ENCODE peak calls at places on chromosomes 13 and 19, in four cellular contexts. N is HepG2, P is K562, W is SK-N-SH. H is an unnamed sample.

GRCh38 chr13:24251525-24251924 is 57.9 kb upstream of the C1QTNF9 start:
- DNase-seq in P (no peak), W (no peak), N (no peak), H (no peak)

GRCh38 chr19:17209126-17210036 is 5.8 kb upstream of the USE1 start:
- DNase-seq in P (peak), N (no peak), W (peak), H (no peak)

GRCh38 chr13:33310245-33311038 is 24.9 kb upstream of the STARD13 start:
- DNase-seq in P (no peak), N (no peak), W (no peak), H (no peak)

GRCh38 chr13:93244141-93244917 is 17.7 kb downstream of the GPC6 start:
- DNase-seq in P (no peak), N (no peak), W (no peak), H (no peak)

GRCh38 chr19:58407658-58408151 is 744 bp upstream of the ZNF584 start:
- DNase-seq in N (peak), P (no peak), W (no peak), H (no peak)

GRCh38 chr13:60369242-60369641 is 27.8 kb upstream of the TDRD3 start:
- DNase-seq in W (peak), N (no peak), P (no peak), H (no peak)

GRCh38 chr19:7665076-7665475 is 3.8 kb upstream of the RETN start:
- DNase-seq in N (no peak), W (no peak), P (no peak), H (no peak)

GRCh38 chr13:110398564-110399507 is 91.8 kb downstream of the COL4A2 start:
- DNase-seq in W (no peak), N (no peak), P (no peak), H (no peak)

GRCh38 chr19:1920644-1921043 is 15.4 kb downstream of the ADAT3 start:
- DNase-seq in W (no peak), P (no peak), N (no peak), H (no peak)

GRCh38 chr19:54155694-54156093 is 3.8 kb downstream of the LENG1 start:
- DNase-seq in P (no peak), N (no peak), W (no peak), H (no peak)

GRCh38 chr19:51029718-51030117 is 3.3 kb upstream of the KLK11 start:
- DNase-seq in W (peak), N (no peak), P (peak), H (no peak)

GRCh38 chr19:17045907-17046502 is 19.4 kb upstream of the CPAMD8 start:
- DNase-seq in N (no peak), P (no peak), W (no peak), H (no peak)

GRCh38 chr13:109790071-109790470 is 3.7 kb upstream of the IRS2 start:
- DNase-seq in N (no peak), W (no peak), P (no peak), H (no peak)

GRCh38 chr13:24131749-24132148 is 28.8 kb upstream of the SPATA13 start:
- DNase-seq in W (no peak), P (no peak), N (no peak), H (no peak)

GRCh38 chr19:58356236-58356970 is 3.1 kb upstream of the A1BG start:
- DNase-seq in N (no peak), P (no peak), W (no peak), H (no peak)

GRCh38 chr13:44818016-44818415 is 171.3 kb downstream of the NUFIP1 start:
- DNase-seq in W (no peak), N (no peak), P (no peak), H (no peak)

GRCh38 chr13:44816701-44817684 is 172.3 kb downstream of the NUFIP1 start:
- DNase-seq in W (no peak), N (no peak), P (no peak), H (no peak)

GRCh38 chr13:44814836-44815235 is 174.4 kb downstream of the NUFIP1 start:
- DNase-seq in P (no peak), N (no peak), W (no peak), H (no peak)

GRCh38 chr13:44814144-44814543 is 175.1 kb downstream of the NUFIP1 start:
- DNase-seq in N (no peak), P (no peak), W (no peak), H (no peak)

GRCh38 chr13:44815507-44816074 is 173.7 kb downstream of the NUFIP1 start:
- DNase-seq in W (no peak), N (peak), P (no peak), H (no peak)
- TF ChIP-seq NFIC in W (peak), N (no peak), P (no peak), H (no peak)

GRCh38 chr13:74449811-74450524 is 315.8 kb upstream of the KLF12 start:
- DNase-seq in W (no peak), P (no peak), N (no peak), H (no peak)

GRCh38 chr13:74450525-74450845 is 316.3 kb upstream of the KLF12 start:
- DNase-seq in P (no peak), W (no peak), N (no peak), H (no peak)

GRCh38 chr13:74452176-74452575 is 318.0 kb upstream of the KLF12 start:
- DNase-seq in W (no peak), P (no peak), N (no peak), H (no peak)

GRCh38 chr13:74450976-74451375 is 316.8 kb upstream of the KLF12 start:
- DNase-seq in N (no peak), P (no peak), W (no peak), H (no peak)

GRCh38 chr13:74452881-74453280 is 318.7 kb upstream of the KLF12 start:
- DNase-seq in P (no peak), W (no peak), N (no peak), H (no peak)
- TF ChIP-seq RFX5 in P (no peak), W (no peak), N (no peak), H (no peak)

DNA sequence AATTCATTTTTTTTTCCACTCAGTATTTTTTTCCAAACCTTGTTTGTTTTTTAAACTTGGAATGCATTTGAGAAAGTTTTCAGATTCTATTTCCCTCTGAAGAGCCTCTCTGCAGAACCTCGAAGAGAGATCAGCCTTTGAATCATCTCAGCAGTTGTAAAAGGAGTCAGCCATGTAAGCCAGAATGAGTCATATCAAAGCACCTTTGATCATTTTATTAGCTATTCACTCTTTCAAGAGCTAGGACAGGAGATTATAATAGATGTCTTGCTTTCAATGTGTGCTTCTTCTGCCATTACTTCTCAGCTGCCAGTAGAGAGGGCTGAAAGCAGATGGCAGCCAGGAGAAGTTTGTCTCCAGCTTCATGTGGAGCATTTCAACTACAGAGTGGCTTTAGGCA is 94.0 kb downstream of the NHLRC3 start:
- DNase-seq in N (no peak), W (no peak), P (no peak), H (no peak)
- TF ChIP-seq NFIC in N (no peak), W (no peak), P (no peak), H (no peak)

DNA sequence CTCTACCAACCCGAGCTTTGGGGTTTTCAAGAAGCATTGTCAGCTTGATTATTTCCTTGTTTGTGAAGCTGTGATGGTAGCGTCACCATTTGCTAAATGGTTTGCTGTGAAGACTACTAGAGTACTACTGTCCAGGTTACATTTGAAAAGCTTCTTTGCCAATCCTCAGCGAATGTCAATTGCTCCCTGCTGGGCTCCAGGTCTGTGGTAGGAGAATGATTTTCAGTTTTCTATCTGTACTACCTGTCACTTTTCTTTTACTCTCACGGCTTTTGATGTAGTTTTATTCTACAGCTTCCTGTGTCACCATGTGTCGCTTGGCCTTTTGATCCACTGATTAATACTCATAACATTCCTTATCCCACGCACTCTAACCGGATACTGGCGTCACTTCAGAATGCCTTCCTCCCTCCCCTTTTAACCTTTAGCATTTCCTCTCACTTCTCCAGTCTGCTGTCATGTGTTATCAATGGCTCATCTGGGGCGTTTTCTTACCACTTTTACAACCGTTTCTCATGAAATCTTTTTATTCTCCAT is 7.5 kb upstream of the GPR183 start:
- DNase-seq in N (no peak), W (no peak), P (peak), H (no peak)
- TF ChIP-seq RFX5 in N (no peak), W (no peak), P (no peak), H (no peak)

GRCh38 chr19:45115809-45116615 is 23.0 kb downstream of the PPP1R37 start:
- DNase-seq in N (no peak), P (no peak), W (no peak), H (no peak)

GRCh38 chr19:45117167-45117594 is 24.2 kb downstream of the PPP1R37 start:
- DNase-seq in P (peak), W (no peak), N (no peak), H (peak)

GRCh38 chr19:45114116-45114515 is 21.1 kb downstream of the PPP1R37 start:
- DNase-seq in N (no peak), W (no peak), P (no peak), H (no peak)

GRCh38 chr19:45119582-45119981 is 26.6 kb downstream of the PPP1R37 start:
- DNase-seq in W (no peak), P (no peak), N (no peak), H (no peak)

GRCh38 chr19:45117666-45118065 is 24.7 kb downstream of the PPP1R37 start:
- DNase-seq in N (no peak), W (no peak), P (no peak), H (no peak)
- TF ChIP-seq NFIC in N (no peak), W (no peak), P (no peak), H (no peak)

GRCh38 chr13:21984156-21984555 is 313.3 kb downstream of the FGF9 start:
- DNase-seq in W (no peak), P (no peak), N (no peak), H (no peak)
- TF ChIP-seq RFX5 in W (no peak), P (no peak), N (no peak), H (no peak)

GRCh38 chr13:43516401-43516826 is 270.4 kb downstream of the ENOX1 start:
- DNase-seq in W (no peak), N (no peak), P (no peak), H (no peak)
- TF ChIP-seq NFIC in W (no peak), N (no peak), P (no peak), H (no peak)

DNA sequence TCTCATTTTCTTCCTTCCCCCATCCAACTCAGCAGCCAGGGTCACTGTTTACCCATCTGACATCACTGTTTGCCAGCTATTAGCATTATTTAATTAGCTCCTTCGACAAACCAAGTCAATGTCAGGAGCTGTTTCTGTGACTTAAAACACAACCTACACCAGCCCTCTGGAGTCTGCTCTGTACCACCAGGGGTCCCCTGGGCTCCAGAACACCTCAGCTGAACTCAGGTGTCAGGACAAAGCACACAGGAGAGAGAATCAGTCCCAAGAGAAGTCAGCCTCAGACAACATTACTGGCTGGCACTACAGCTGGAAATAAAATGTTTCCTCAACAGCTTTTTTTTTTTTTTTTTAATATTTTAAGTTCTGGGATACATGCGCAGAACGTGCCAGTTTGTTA is 45.1 kb downstream of the DCLK1 start:
- DNase-seq in P (no peak), N (no peak), W (peak), H (no peak)
- TF ChIP-seq RFX5 in P (no peak), N (no peak), W (no peak), H (no peak)